ENCODE peak calls at places on chromosomes 1 and 21, in four cellular contexts. One of them, this sample, is unnamed.

GRCh38 chr21:40546657-40547056 is 300.3 kb downstream of the DSCAM start:
- DNase-seq in GM12864: no peak
- DNase-seq in WTC11: no peak
- DNase-seq in neural crest cell: no peak
- DNase-seq in this sample: no peak

GRCh38 chr1:41859686-41860085 is 59.0 kb downstream of the HIVEP3 start:
- DNase-seq in GM12864: no peak
- DNase-seq in WTC11: no peak
- DNase-seq in neural crest cell: no peak
- DNase-seq in this sample: no peak

GRCh38 chr1:244397086-244397485 is 54.6 kb downstream of the ADSS2 start:
- DNase-seq in GM12864: no peak
- DNase-seq in WTC11: no peak
- DNase-seq in neural crest cell: no peak
- DNase-seq in this sample: no peak

GRCh38 chr1:18878538-18879220 is 19.2 kb upstream of the TAS1R2 start:
- DNase-seq in GM12864: no peak
- DNase-seq in WTC11: no peak
- DNase-seq in neural crest cell: no peak
- DNase-seq in this sample: no peak

GRCh38 chr1:100377590-100378361 is 25.5 kb downstream of the CDC14A start:
- DNase-seq in GM12864: no peak
- DNase-seq in WTC11: no peak
- DNase-seq in neural crest cell: no peak
- DNase-seq in this sample: no peak

GRCh38 chr1:33425900-33426299 is 5.0 kb downstream of the PHC2 start:
- DNase-seq in GM12864: peak
- DNase-seq in WTC11: no peak
- DNase-seq in neural crest cell: no peak
- DNase-seq in this sample: no peak

GRCh38 chr1:183598386-183598785 is 8.1 kb upstream of the NCF2 start:
- DNase-seq in GM12864: no peak
- DNase-seq in WTC11: no peak
- DNase-seq in neural crest cell: no peak
- DNase-seq in this sample: no peak

GRCh38 chr1:3258431-3259003 is 189.5 kb downstream of the PRDM16 start:
- DNase-seq in GM12864: no peak
- DNase-seq in WTC11: no peak
- DNase-seq in neural crest cell: no peak
- DNase-seq in this sample: no peak

GRCh38 chr1:77230051-77230450 is 10.8 kb upstream of the PIGK start:
- DNase-seq in GM12864: no peak
- DNase-seq in WTC11: no peak
- DNase-seq in neural crest cell: no peak
- DNase-seq in this sample: no peak

GRCh38 chr21:42941696-42942085 is 16.3 kb upstream of the ERVH48-1 start:
- DNase-seq in GM12864: no peak
- DNase-seq in WTC11: peak
- DNase-seq in neural crest cell: no peak
- DNase-seq in this sample: no peak

GRCh38 chr1:149936992-149937705 is 470 bp upstream of the MTMR11 start:
- DNase-seq in GM12864: no peak
- DNase-seq in WTC11: no peak
- DNase-seq in neural crest cell: no peak
- DNase-seq in this sample: no peak

GRCh38 chr21:44927587-44928461 is 7.1 kb upstream of the ITGB2 start:
- DNase-seq in GM12864: peak
- DNase-seq in WTC11: no peak
- DNase-seq in neural crest cell: no peak
- DNase-seq in this sample: peak

GRCh38 chr1:93670141-93670540 is 11.5 kb downstream of the BCAR3 start:
- DNase-seq in GM12864: no peak
- DNase-seq in WTC11: no peak
- DNase-seq in neural crest cell: no peak
- DNase-seq in this sample: no peak

GRCh38 chr1:221565718-221566117 is 176.2 kb downstream of the DUSP10 start:
- DNase-seq in GM12864: no peak
- DNase-seq in WTC11: no peak
- DNase-seq in neural crest cell: no peak
- DNase-seq in this sample: no peak

GRCh38 chr1:245645406-245645805 is 490.6 kb downstream of the KIF26B start:
- DNase-seq in GM12864: no peak
- DNase-seq in WTC11: no peak
- DNase-seq in neural crest cell: no peak
- DNase-seq in this sample: no peak

GRCh38 chr1:84665703-84666317 is 24.5 kb downstream of the SSX2IP start:
- DNase-seq in GM12864: no peak
- DNase-seq in WTC11: no peak
- DNase-seq in neural crest cell: no peak
- DNase-seq in this sample: no peak

GRCh38 chr1:44294588-44295007 is 60.5 kb downstream of the ERI3 start:
- DNase-seq in GM12864: no peak
- DNase-seq in WTC11: peak
- DNase-seq in neural crest cell: no peak
- DNase-seq in this sample: no peak
- TF ChIP-seq CTCF in GM12864: peak
- TF ChIP-seq CTCF in WTC11: no peak
- TF ChIP-seq CTCF in neural crest cell: peak
- TF ChIP-seq CTCF in this sample: no peak

GRCh38 chr1:216847385-216848036 is 124.3 kb upstream of the ESRRG start:
- DNase-seq in GM12864: no peak
- DNase-seq in WTC11: no peak
- DNase-seq in neural crest cell: no peak
- DNase-seq in this sample: no peak
- TF ChIP-seq CTCF in GM12864: no peak
- TF ChIP-seq CTCF in WTC11: no peak
- TF ChIP-seq CTCF in neural crest cell: no peak
- TF ChIP-seq CTCF in this sample: no peak

DNA sequence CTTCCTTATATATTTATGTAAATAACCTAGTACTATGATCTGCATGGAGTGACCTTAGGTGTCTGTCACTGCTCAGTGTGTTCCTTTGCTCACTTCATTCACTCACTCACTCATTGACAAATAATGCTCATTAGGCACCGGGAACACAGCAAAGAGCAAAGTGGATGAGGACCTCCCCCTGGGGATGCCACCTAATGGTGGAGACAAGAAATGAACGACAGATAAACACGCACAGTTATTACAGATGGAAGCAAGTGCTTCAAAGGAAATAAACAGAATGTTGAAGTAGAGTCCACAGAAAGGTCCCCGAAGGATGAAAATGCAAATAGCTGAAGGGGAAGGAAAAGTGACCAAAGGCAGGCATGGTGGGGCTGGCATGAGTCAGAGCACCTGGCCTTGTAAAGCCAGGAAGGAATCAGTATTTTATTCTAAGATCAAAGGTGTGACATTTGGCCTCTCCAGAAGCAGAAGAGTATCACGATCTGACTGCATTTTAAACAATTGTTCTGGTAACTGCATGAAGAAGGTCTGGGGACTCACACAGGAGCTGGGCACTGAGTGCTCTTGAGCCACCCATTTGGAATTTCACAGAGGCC is 23.1 kb downstream of the MAB21L3 start:
- DNase-seq in GM12864: no peak
- DNase-seq in WTC11: no peak
- DNase-seq in neural crest cell: no peak
- DNase-seq in this sample: no peak
- TF ChIP-seq CTCF in GM12864: peak
- TF ChIP-seq CTCF in WTC11: no peak
- TF ChIP-seq CTCF in neural crest cell: peak
- TF ChIP-seq CTCF in this sample: no peak

DNA sequence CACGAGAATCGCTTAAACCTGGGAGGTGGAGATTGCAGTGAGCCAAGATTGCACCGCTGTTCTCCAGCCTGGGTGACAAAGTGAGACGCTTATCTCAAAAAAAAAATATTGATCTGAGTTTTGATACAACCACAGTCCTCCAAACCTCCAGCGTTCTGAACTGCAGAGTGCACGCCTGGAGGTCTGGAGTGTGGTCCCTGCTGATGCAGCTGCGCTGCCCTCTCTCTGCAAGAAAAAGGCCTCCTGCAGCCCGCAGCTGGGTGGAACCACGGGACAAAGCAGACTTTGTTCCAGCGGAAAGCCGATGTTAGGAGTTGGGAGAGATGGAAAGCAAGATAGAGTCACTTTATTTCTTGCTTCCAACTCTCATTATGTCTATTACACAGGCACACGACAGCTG is 144.9 kb upstream of the SOD1 start:
- DNase-seq in GM12864: no peak
- DNase-seq in WTC11: peak
- DNase-seq in neural crest cell: peak
- DNase-seq in this sample: no peak
- TF ChIP-seq CTCF in GM12864: no peak
- TF ChIP-seq CTCF in WTC11: no peak
- TF ChIP-seq CTCF in neural crest cell: peak
- TF ChIP-seq CTCF in this sample: no peak

DNA sequence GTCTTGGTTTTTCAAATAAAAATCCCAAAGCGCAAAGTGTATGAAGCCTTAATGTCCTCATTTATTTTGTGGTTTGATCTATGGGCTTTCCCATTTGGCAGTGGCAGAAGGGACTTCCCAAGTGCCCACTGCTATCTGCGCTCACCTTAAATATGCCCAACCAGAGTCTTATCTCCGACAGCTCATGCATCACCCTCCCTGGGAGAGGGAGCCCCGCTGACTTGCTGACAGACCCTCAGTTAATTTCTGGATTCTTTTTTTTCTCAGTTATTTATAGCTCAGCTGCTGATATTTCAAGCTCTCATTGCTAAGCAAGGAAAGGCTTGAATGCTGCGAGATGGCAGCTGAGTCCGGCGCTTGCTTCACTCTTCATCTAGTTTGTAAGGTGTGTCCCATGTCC is 19.3 kb downstream of the KAZN start:
- DNase-seq in GM12864: no peak
- DNase-seq in WTC11: no peak
- DNase-seq in neural crest cell: no peak
- DNase-seq in this sample: no peak
- TF ChIP-seq CTCF in GM12864: no peak
- TF ChIP-seq CTCF in WTC11: no peak
- TF ChIP-seq CTCF in neural crest cell: no peak
- TF ChIP-seq CTCF in this sample: no peak